ENCODE peak calls at places on chromosome 1, in eight cellular contexts. N is foreskin melanocyte; O is H9; E is fibroblast of mammary gland; V is stimulated activated CD4-positive, alpha-beta T cell treated with anti-CD3 and anti-CD28 coated beads, Interleukin-4, amount 100 ng/mL, for 48 hours; D is ovary; H is KG1; R is activated T-cell treated with anti-CD3 and anti-CD28 coated beads, Interleukin-2, amount 50 U/mL, for 72 hours. P is an unnamed sample.

GRCh38 chr1:176998396-176998795 is 166.1 kb downstream of the ASTN1 start:
- DNase-seq in D (no peak), E (peak), O (no peak), V (no peak), H (no peak), R (no peak), N (no peak), P (no peak)

GRCh38 chr1:241934181-241934815 is 23.3 kb upstream of the BECN2 start:
- DNase-seq in O (peak), N (no peak), E (peak), H (no peak), R (no peak), V (no peak), D (peak), P (peak)

GRCh38 chr1:24300971-24301370 is 18.2 kb upstream of the GRHL3 start:
- DNase-seq in V (no peak), E (no peak), O (no peak), D (no peak), H (no peak), N (no peak), R (no peak), P (no peak)

GRCh38 chr1:24289937-24290595 is 29.1 kb upstream of the GRHL3 start:
- DNase-seq in D (peak), H (no peak), R (no peak), E (peak), O (no peak), N (peak), V (no peak), P (no peak)

GRCh38 chr1:30968220-30968971 is 59.8 kb upstream of the SDC3 start:
- DNase-seq in E (no peak), O (no peak), R (no peak), N (no peak), V (no peak), D (no peak), H (no peak), P (no peak)

GRCh38 chr1:204301171-204301957 is 58.4 kb downstream of the PLEKHA6 start:
- DNase-seq in D (no peak), O (no peak), H (no peak), E (no peak), N (no peak), V (no peak), R (no peak), P (no peak)

GRCh38 chr1:53638641-53639035 is 100.3 kb downstream of the GLIS1 start:
- DNase-seq in E (no peak), N (no peak), H (no peak), D (peak), R (no peak), V (no peak), O (peak), P (no peak)

GRCh38 chr1:233916706-233917105 is 12.2 kb downstream of the SLC35F3 start:
- DNase-seq in H (no peak), V (no peak), E (no peak), R (no peak), N (no peak), O (no peak), D (no peak), P (no peak)

GRCh38 chr1:168408531-168409242 is 128.0 kb downstream of the TBX19 start:
- DNase-seq in V (peak), D (no peak), R (peak), N (no peak), E (peak), H (no peak), O (no peak), P (no peak)

GRCh38 chr1:209924386-209924785 is 13.6 kb upstream of the SYT14 start:
- DNase-seq in D (no peak), E (no peak), O (no peak), V (no peak), N (peak), H (no peak), R (no peak), P (no peak)

GRCh38 chr1:217910205-217910604 is 279.1 kb downstream of the SPATA17 start:
- DNase-seq in O (no peak), R (no peak), E (no peak), H (no peak), N (no peak), V (no peak), D (no peak), P (no peak)

GRCh38 chr1:33182452-33182851 is 609 bp upstream of the TRIM62 start:
- DNase-seq in R (no peak), V (no peak), O (no peak), E (peak), N (no peak), D (peak), H (no peak), P (peak)

GRCh38 chr1:39116868-39117728 is 87.4 kb upstream of the MACF1 start:
- DNase-seq in H (no peak), O (no peak), V (no peak), E (peak), D (no peak), N (no peak), R (no peak), P (no peak)